ENCODE peak calls at places on chromosomes 16 and 17, in nine cellular contexts. O is stimulated activated naive CD4-positive, alpha-beta T cell; P is stimulated activated CD4-positive, alpha-beta T cell treated with anti-CD3 and anti-CD28 coated beads, Interleukin-4, amount 100 ng/mL, for 1 hour; D is cardiac fibroblast; K is HL-60; N is iPS-NIHi11; E is CD8-positive, alpha-beta T cell; S is Panc1; C is SHP77. G is an unnamed sample.
A peak's percentile ranks its signal among the peaks of the same experiment; 100 is the strongest.

GRCh38 chr16:85061566-85061965 is 34.0 kb downstream of the KIAA0513 start:
- DNase-seq in O (no peak), P (no peak), D (no peak), K (peak; percentile 97), N (no peak), E (no peak), S (no peak), C (no peak), G (no peak)

GRCh38 chr17:47895254-47895855 is 681 bp upstream of the SP2 start:
- DNase-seq in O (no peak), P (no peak), D (peak; percentile 52), K (peak; percentile 36), N (no peak), E (no peak), S (no peak), C (no peak), G (peak; percentile 52)

GRCh38 chr17:78120537-78120936 is 8.0 kb downstream of the TMC6 start:
- DNase-seq in O (no peak), P (no peak), D (no peak), K (no peak), N (no peak), E (no peak), S (no peak), C (no peak), G (no peak)

GRCh38 chr17:3029213-3029913 is 34.0 kb downstream of the OR1D5 start:
- DNase-seq in O (no peak), P (no peak), D (no peak), K (no peak), N (peak; percentile 3), E (no peak), S (no peak), C (no peak), G (no peak)

GRCh38 chr17:69525920-69526841 is 111.7 kb downstream of the MAP2K6 start:
- DNase-seq in O (no peak), P (no peak), D (peak; percentile 83), K (peak; percentile 21), N (peak; percentile 56), E (no peak), S (peak; percentile 48), C (no peak), G (no peak)

GRCh38 chr17:50763716-50764450 is 3.4 kb downstream of the ANKRD40CL start:
- DNase-seq in O (no peak), P (no peak), D (no peak), K (no peak), N (no peak), E (no peak), S (no peak), C (no peak), G (no peak)

GRCh38 chr16:48003226-48003907 is 152.4 kb downstream of the ABCC12 start:
- DNase-seq in O (no peak), P (no peak), D (no peak), K (no peak), N (peak; percentile 41), E (no peak), S (no peak), C (no peak), G (no peak)

GRCh38 chr17:79045001-79045729 is 21.2 kb downstream of the C1QTNF1 start:
- DNase-seq in O (no peak), P (no peak), D (no peak), K (no peak), N (no peak), E (no peak), S (no peak), C (no peak), G (no peak)

GRCh38 chr17:60229189-60229802 is 79.5 kb downstream of the CA4 start:
- DNase-seq in O (no peak), P (no peak), D (peak; percentile 29), K (no peak), N (no peak), E (no peak), S (no peak), C (peak; percentile 4), G (no peak)

GRCh38 chr16:17463335-17463734 is 7.4 kb downstream of the XYLT1 start:
- DNase-seq in O (no peak), P (no peak), D (no peak), K (no peak), N (no peak), E (no peak), S (no peak), C (no peak), G (no peak)

GRCh38 chr17:5821057-5821456 is 236.7 kb upstream of the NLRP1 start:
- DNase-seq in O (no peak), P (no peak), D (no peak), K (no peak), N (no peak), E (no peak), S (peak; percentile 51), C (no peak), G (no peak)

G was measured in hypothalamus.